ENCODE peak calls at places on chromosomes 13 and 19, in four cellular contexts. Q is H1, U is IMR-90, H is H9. P is an unnamed sample.

GRCh38 chr19:54030895-54031586 is 32.7 kb downstream of the VSTM1 start:
- DNase-seq in Q (no peak), H (no peak), U (peak), P (peak)

GRCh38 chr13:44169018-44169909 is 204.4 kb upstream of the SERP2 start:
- DNase-seq in U (peak), Q (no peak), H (no peak), P (no peak)

GRCh38 chr13:87671824-87672603 is 843 bp downstream of the SLITRK5 start:
- DNase-seq in H (peak), Q (no peak), U (no peak), P (peak)

GRCh38 chr19:41206926-41207750 is 11.9 kb upstream of the AXL start:
- DNase-seq in Q (no peak), H (peak), U (no peak), P (no peak)

GRCh38 chr19:34319785-34320184 is 45.2 kb upstream of the GPI start:
- DNase-seq in Q (no peak), H (no peak), U (peak), P (no peak)

GRCh38 chr13:63344711-63345110 is 1929.1 kb upstream of the PCDH20 start:
- DNase-seq in H (no peak), Q (no peak), U (no peak), P (no peak)

GRCh38 chr13:23797276-23797903 is 91.8 kb downstream of the MIPEP start:
- DNase-seq in U (no peak), H (no peak), Q (no peak), P (no peak)

GRCh38 chr19:56101095-56101494 is 20.0 kb downstream of the ZNF787 start:
- DNase-seq in U (no peak), H (no peak), Q (no peak), P (no peak)

GRCh38 chr13:87557788-87558187 is 113.4 kb upstream of the SLITRK5 start:
- DNase-seq in H (no peak), U (no peak), Q (no peak), P (no peak)

GRCh38 chr19:5281588-5281987 is 59.0 kb downstream of the PTPRS start:
- DNase-seq in Q (no peak), U (no peak), H (no peak), P (no peak)

GRCh38 chr19:52237197-52237596 is 32.2 kb upstream of the ZNF766 start:
- DNase-seq in Q (no peak), U (peak), H (no peak), P (no peak)

GRCh38 chr13:41942462-41943094 is 18.3 kb downstream of the VWA8 start:
- DNase-seq in Q (no peak), U (peak), H (peak), P (peak)

GRCh38 chr19:28155265-28155664 is 1057.7 kb downstream of the UQCRFS1 start:
- DNase-seq in H (no peak), Q (no peak), U (no peak), P (no peak)

GRCh38 chr19:11423804-11424318 is 4.7 kb upstream of the RGL3 start:
- DNase-seq in Q (no peak), H (peak), U (no peak), P (no peak)

GRCh38 chr19:47032171-47032811 is 12.7 kb downstream of the NPAS1 start:
- DNase-seq in U (no peak), Q (no peak), H (peak), P (peak)

GRCh38 chr13:26255717-26256277 is 1.9 kb downstream of the CDK8 start:
- DNase-seq in Q (no peak), H (no peak), U (peak), P (no peak)

GRCh38 chr19:42113641-42114348 is 18.5 kb downstream of the POU2F2 start:
- DNase-seq in H (peak), Q (peak), U (peak), P (peak)

GRCh38 chr19:16244091-16244490 is 46.4 kb downstream of the AP1M1 start:
- DNase-seq in Q (no peak), H (no peak), U (peak), P (no peak)

GRCh38 chr13:45219938-45220375 is 19.1 kb upstream of the KCTD4 start:
- DNase-seq in H (no peak), U (peak), Q (no peak), P (peak)

GRCh38 chr19:49441960-49442350 is 628 bp upstream of the SLC17A7 start:
- DNase-seq in U (no peak), H (no peak), Q (no peak), P (no peak)

GRCh38 chr19:40502647-40503046 is 35.8 kb downstream of the SPTBN4 start:
- DNase-seq in H (peak), U (no peak), Q (peak), P (peak)

GRCh38 chr19:41309225-41310030 is 544 bp upstream of the CCDC97 start:
- DNase-seq in U (no peak), H (no peak), Q (no peak), P (no peak)

GRCh38 chr13:79686441-79686840 is 205.5 kb downstream of the NDFIP2 start:
- DNase-seq in U (peak), Q (no peak), H (no peak), P (no peak)

GRCh38 chr19:49924004-49924880 is 4.8 kb upstream of the ATF5 start:
- DNase-seq in U (no peak), Q (no peak), H (no peak), P (peak)

GRCh38 chr19:47203254-47203653 is 27.7 kb downstream of the BBC3 start:
- DNase-seq in U (no peak), Q (no peak), H (no peak), P (no peak)

GRCh38 chr19:44846455-44847143 is 502 bp downstream of the NECTIN2 start:
- DNase-seq in H (peak), Q (no peak), U (no peak), P (peak)

GRCh38 chr19:10339380-10339960 is at the start of gene ICAM3:
- DNase-seq in Q (no peak), U (no peak), H (peak), P (no peak)

GRCh38 chr13:21735621-21736401 is 64.9 kb downstream of the FGF9 start:
- DNase-seq in H (no peak), Q (no peak), U (no peak), P (peak)

GRCh38 chr13:91399189-91400093 is 1.0 kb downstream of the GPC5 start:
- DNase-seq in H (no peak), Q (no peak), U (no peak), P (no peak)

GRCh38 chr13:51797664-51798488 is 6.1 kb downstream of the DHRS12 start:
- DNase-seq in Q (no peak), U (peak), H (peak), P (peak)

GRCh38 chr13:34943675-34944634 is 1.9 kb downstream of the NBEA start:
- DNase-seq in U (no peak), H (no peak), Q (no peak), P (no peak)

GRCh38 chr13:70835349-70835748 is 727.1 kb upstream of the KLHL1 start:
- DNase-seq in U (no peak), Q (no peak), H (no peak), P (no peak)

GRCh38 chr19:1590641-1591397 is 1.8 kb downstream of the MBD3 start:
- DNase-seq in H (peak), U (no peak), Q (no peak), P (peak)

GRCh38 chr13:45218689-45219088 is 17.8 kb upstream of the KCTD4 start:
- DNase-seq in H (no peak), Q (no peak), U (no peak), P (no peak)

GRCh38 chr13:40779049-40779448 is 8.1 kb upstream of the MRPS31 start:
- DNase-seq in H (peak), U (no peak), Q (no peak), P (peak)

GRCh38 chr13:76854894-76855293 is 31.3 kb downstream of the KCTD12 start:
- DNase-seq in H (no peak), U (peak), Q (no peak), P (no peak)

GRCh38 chr19:49409441-49410029 is 13.7 kb downstream of the PTH2 start:
- DNase-seq in H (no peak), U (no peak), Q (no peak), P (no peak)

GRCh38 chr19:39275578-39275977 is 7.4 kb downstream of the IFNL2 start:
- DNase-seq in U (no peak), Q (no peak), H (no peak), P (no peak)

GRCh38 chr13:96474158-96474606 is 384.3 kb downstream of the HS6ST3 start:
- DNase-seq in H (no peak), U (no peak), Q (no peak), P (no peak)
- H2BK120ac ChIP-seq in H (no peak), U (no peak), Q (no peak), P (no peak)

GRCh38 chr19:30968210-30968609 is 381.0 kb downstream of the TSHZ3 start:
- DNase-seq in Q (no peak), H (no peak), U (no peak), P (peak)

GRCh38 chr19:30969586-30969985 is 379.6 kb downstream of the TSHZ3 start:
- DNase-seq in H (no peak), U (no peak), Q (no peak), P (no peak)

GRCh38 chr19:30968841-30969399 is 380.3 kb downstream of the TSHZ3 start:
- DNase-seq in H (no peak), U (no peak), Q (no peak), P (no peak)
- H4K5ac ChIP-seq in H (no peak), U (no peak), Q (no peak), P (no peak)

GRCh38 chr19:4059493-4059880 is 7.2 kb downstream of the ZBTB7A start:
- DNase-seq in Q (no peak), H (no peak), U (no peak), P (no peak)

GRCh38 chr19:4060621-4061177 is 6.0 kb downstream of the ZBTB7A start:
- DNase-seq in H (no peak), Q (no peak), U (no peak), P (no peak)

GRCh38 chr19:4057913-4058695 is 8.6 kb downstream of the ZBTB7A start:
- DNase-seq in Q (no peak), U (peak), H (peak), P (peak)

GRCh38 chr19:4059931-4060620 is 6.6 kb downstream of the ZBTB7A start:
- DNase-seq in Q (no peak), U (no peak), H (peak), P (no peak)

GRCh38 chr19:4058696-4059492 is 7.8 kb downstream of the ZBTB7A start:
- DNase-seq in H (peak), U (no peak), Q (no peak), P (no peak)
- H2BK120ac ChIP-seq in H (no peak), U (peak), Q (no peak), P (no peak)

DNA sequence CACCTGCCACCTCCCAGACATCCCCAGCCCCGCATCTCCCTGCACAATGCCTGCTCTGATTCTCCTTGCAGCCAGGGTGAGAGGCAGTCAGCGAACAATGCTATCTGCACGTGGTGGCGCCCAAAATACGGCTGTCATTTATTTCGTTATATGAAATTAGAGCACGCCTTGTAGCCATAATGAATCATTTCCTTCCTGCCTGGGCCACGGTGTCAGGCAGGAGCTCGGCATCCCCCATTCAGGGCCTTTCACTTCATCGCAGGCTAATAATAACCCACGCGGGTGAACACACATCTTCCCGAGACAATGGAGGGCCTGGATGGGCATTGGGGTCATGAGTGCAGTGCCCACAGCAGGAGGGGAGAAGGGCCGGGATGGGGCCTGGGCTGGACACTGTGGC is 143.7 kb upstream of the ZNF507 start:
- DNase-seq in Q (no peak), H (no peak), U (no peak), P (no peak)
- H4K5ac ChIP-seq in Q (no peak), H (no peak), U (no peak), P (no peak)

DNA sequence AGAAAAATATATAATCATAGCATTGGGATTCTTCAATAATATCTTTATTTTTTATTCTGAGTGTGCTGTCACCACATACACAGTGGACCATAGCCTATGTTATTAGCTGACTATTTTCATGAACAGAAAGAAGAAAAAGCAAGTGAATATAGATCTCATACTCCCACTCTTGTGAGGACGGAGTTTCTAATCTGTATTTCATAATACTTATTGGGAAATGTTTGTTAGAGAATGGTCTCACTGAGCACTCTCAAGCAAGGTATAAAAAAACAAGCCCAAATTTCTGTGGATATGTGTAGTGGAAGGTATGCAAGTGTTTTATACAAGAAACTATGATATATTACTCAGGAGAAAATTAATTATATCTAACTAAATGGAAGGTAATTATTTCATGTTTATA is 1218.1 kb downstream of the SLITRK1 start:
- DNase-seq in Q (no peak), H (no peak), U (no peak), P (no peak)
- H2BK120ac ChIP-seq in Q (no peak), H (no peak), U (no peak), P (no peak)

DNA sequence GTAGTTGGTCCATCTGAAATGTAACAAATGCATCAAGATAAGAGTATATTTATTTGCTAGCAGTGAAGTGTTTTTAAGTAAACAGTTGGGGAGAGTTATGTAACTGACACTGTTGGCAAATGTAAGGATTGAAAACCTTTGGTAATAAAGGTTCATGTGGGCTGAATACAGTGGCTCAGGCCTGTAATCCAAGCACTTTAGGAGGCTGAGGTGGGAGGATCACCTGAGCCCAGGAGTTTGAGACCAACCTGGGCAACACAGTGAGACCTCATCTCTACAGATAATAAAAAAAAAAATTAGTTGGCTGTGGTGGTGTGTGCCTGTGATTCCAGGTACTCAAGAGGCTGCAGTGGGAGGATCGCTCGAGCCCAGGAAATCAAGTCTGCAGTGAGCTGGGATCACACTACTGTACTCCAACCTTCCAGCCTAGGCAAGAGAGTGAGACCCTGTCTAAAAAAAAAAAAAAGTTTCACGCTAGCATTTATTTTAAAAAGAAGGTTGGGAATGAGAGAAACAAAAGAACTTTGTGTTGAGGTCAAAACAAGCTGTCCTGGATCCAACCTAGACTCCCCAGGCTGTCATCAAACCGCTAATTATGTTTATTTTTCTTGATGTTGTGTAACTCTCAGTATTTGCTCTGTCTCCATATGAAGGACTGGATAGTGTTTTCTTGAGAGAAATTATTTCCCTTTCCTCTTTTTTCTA is 20.7 kb downstream of the SETDB2 start:
- DNase-seq in Q (no peak), H (no peak), U (peak), P (no peak)
- H4K5ac ChIP-seq in Q (no peak), H (no peak), U (no peak), P (no peak)

P was measured in mesendoderm.